ENCODE peak calls at places on chromosomes 4 and X, in four cellular contexts. Y, J, M and V are unnamed samples.

GRCh38 chrX:118228041-118228440 is 111.4 kb upstream of the KLHL13 start:
- DNase-seq in Y (no peak), J (no peak), M (no peak), V (no peak)

GRCh38 chr4:185928761-185929455 is 116.9 kb upstream of the SORBS2 start:
- DNase-seq in Y (no peak), J (no peak), M (no peak), V (no peak)

GRCh38 chrX:150887906-150888465 is 10.5 kb downstream of the CD99L2 start:
- DNase-seq in Y (no peak), J (no peak), M (no peak), V (no peak)

GRCh38 chr4:185567828-185568442 is 32.6 kb upstream of the PDLIM3 start:
- DNase-seq in Y (no peak), J (no peak), M (peak), V (no peak)

GRCh38 chr4:168480991-168481588 is 798 bp upstream of the DDX60L start:
- DNase-seq in Y (peak), J (peak), M (peak), V (peak)

GRCh38 chr4:7805533-7806079 is 134.1 kb downstream of the AFAP1 start:
- DNase-seq in Y (no peak), J (no peak), M (peak), V (peak)

GRCh38 chrX:13898603-13899002 is 81.7 kb upstream of the GPM6B start:
- DNase-seq in Y (no peak), J (no peak), M (no peak), V (no peak)

GRCh38 chrX:153726286-153727107 is 1.8 kb downstream of the ABCD1 start:
- DNase-seq in Y (peak), J (no peak), M (peak), V (no peak)

GRCh38 chr4:74623041-74623440 is 171.3 kb downstream of the BTC start:
- DNase-seq in Y (peak), J (peak), M (peak), V (peak)

GRCh38 chr4:137558951-137559350 is 26.7 kb upstream of the PCDH18 start:
- DNase-seq in Y (no peak), J (no peak), M (no peak), V (no peak)

GRCh38 chrX:139058831-139059495 is 347.4 kb upstream of the FGF13 start:
- DNase-seq in Y (no peak), J (no peak), M (no peak), V (no peak)

GRCh38 chr4:84726356-84726755 is 143.4 kb downstream of the CDS1 start:
- DNase-seq in Y (no peak), J (no peak), M (no peak), V (no peak)

GRCh38 chrX:15336023-15336413 is 695 bp upstream of the PIGA start:
- DNase-seq in Y (peak), J (no peak), M (no peak), V (no peak)

DNA sequence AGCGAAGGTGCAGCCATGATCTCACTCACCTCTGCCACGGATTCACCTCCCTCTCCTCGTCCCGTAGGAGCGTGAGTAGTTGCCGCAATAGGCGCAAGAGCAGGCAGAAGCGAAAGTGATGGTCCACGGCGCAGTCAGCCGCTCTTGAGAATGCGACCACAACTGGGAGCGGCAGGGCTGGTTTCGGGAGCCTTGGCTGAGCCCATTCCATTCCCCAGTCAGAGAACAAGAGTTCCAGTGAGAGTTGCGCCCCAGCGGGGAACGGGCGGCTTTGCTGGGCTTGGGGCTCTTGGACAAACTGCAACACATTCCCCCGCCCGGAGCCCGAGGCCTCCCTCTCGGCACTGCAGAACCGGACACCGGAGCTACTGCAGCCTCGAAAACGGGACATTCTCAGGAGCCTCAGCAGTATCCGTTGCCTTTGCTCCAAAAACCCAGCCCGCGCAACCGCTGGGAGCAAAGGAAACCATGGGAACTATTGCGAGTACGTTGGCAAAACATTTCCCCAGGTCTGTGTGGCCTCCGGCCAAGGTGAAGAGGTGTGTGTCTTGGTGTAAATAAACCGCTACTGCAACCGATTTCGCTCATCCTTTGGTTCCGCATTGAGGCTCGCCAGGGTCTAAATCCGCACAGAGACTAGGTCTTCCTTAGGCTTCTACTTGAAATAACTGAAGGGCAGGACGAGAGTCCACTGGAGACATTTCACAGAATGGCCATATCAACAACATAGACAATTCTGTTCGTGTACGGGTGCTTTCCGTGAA is 5.7 kb upstream of the ZBTB33 start:
- DNase-seq in Y (peak), J (peak), M (peak), V (peak)
- TF ChIP-seq POLR2AphosphoS5 in Y (peak), J (peak), M (peak), V (peak)

DNA sequence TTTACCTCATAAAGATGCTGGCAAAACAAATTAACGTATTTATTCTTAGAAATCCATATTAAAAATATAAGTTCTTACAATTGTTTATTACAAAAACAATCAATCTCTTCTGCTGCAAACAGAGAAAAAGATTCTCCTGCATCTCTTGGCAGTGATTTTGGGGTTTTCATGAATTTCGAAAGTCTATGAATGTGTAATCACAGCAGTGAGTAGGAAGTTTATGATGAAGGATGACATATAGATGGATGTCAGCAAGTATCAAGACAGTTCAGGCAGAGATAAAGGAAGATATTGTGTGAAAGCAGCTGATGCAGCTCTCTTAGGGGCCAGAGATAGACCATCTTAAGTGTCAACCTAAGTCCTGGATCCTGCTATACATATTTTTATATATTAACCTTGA is 196.9 kb upstream of the BANK1 start:
- DNase-seq in Y (no peak), J (no peak), M (no peak), V (no peak)
- TF ChIP-seq TCF7L2 in Y (no peak), J (no peak), M (no peak), V (no peak)

GRCh38 chrX:47523297-47523696 is 37.7 kb upstream of the ARAF start:
- DNase-seq in Y (peak), J (peak), M (peak), V (no peak)
- TF ChIP-seq POLR2AphosphoS5 in Y (no peak), J (no peak), M (no peak), V (no peak)

GRCh38 chr4:188934320-188934975 is 795.2 kb downstream of the TRIML1 start:
- DNase-seq in Y (no peak), J (peak), M (no peak), V (peak)
- TF ChIP-seq TCF7L2 in Y (no peak), J (no peak), M (no peak), V (no peak)

DNA sequence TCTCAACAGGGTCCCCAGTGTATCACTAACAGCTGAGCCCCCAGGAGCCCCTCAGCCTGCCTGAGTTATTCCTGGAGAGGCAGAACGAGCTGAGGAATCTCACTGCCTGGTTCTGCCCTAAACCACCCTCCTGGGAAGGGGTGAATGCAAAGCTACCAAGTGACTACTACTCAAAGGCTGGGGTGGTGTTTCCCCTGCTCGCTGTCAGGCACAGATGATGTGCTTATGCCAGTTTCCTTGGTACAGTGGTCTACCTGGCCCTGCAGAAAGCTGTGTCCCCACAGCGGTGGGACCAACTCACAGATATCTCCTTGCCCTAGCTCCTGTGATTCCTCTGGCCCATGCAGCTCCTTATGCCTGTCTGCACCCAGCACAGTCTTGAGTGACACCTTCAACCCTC is 35.4 kb upstream of the ASMTL start:
- DNase-seq in Y (no peak), J (no peak), M (no peak), V (no peak)
- TF ChIP-seq POLR2AphosphoS5 in Y (no peak), J (no peak), M (no peak), V (no peak)